ENCODE peak calls at places on chromosomes 7 and 10, in nine cellular contexts. One of them, this sample, is unnamed. For H3K4me1 and H3K9me2, the result is how much of the 10 kb centered on the place peaks cover.

GRCh38 chr10:77873558-77874380 is 52.8 kb downstream of the DLG5 start:
- DNase-seq in PC-3: peak
- DNase-seq in GM23338: no peak
- DNase-seq in GM23248: peak
- DNase-seq in hepatocyte: peak
- DNase-seq in HCT116: peak
- DNase-seq in SK-N-SH: no peak
- DNase-seq in MM.1S: no peak
- DNase-seq in OCI-LY7: peak
- DNase-seq in this sample: peak

GRCh38 chr7:135792334-135792733 is 43.7 kb upstream of the FAM180A start:
- DNase-seq in MM.1S: no peak
- DNase-seq in GM23338: no peak
- DNase-seq in OCI-LY7: no peak
- DNase-seq in GM23248: peak
- DNase-seq in HCT116: no peak
- DNase-seq in hepatocyte: no peak
- DNase-seq in SK-N-SH: no peak
- DNase-seq in PC-3: no peak
- DNase-seq in this sample: no peak

GRCh38 chr7:116776610-116777289 is 85.6 kb upstream of the CAPZA2 start:
- DNase-seq in PC-3: peak
- DNase-seq in hepatocyte: peak
- DNase-seq in MM.1S: no peak
- DNase-seq in GM23338: no peak
- DNase-seq in SK-N-SH: no peak
- DNase-seq in OCI-LY7: no peak
- DNase-seq in GM23248: peak
- DNase-seq in HCT116: peak
- DNase-seq in this sample: peak

GRCh38 chr7:6306471-6306870 is 34.0 kb upstream of the CYTH3 start:
- DNase-seq in PC-3: peak
- DNase-seq in HCT116: peak
- DNase-seq in GM23248: peak
- DNase-seq in GM23338: no peak
- DNase-seq in OCI-LY7: no peak
- DNase-seq in MM.1S: no peak
- DNase-seq in hepatocyte: no peak
- DNase-seq in SK-N-SH: no peak
- DNase-seq in this sample: peak

GRCh38 chr7:5564894-5565293 is 141.3 kb upstream of the TNRC18 start:
- DNase-seq in GM23338: peak
- DNase-seq in SK-N-SH: no peak
- DNase-seq in MM.1S: no peak
- DNase-seq in HCT116: no peak
- DNase-seq in OCI-LY7: no peak
- DNase-seq in PC-3: no peak
- DNase-seq in GM23248: peak
- DNase-seq in hepatocyte: no peak
- DNase-seq in this sample: no peak

GRCh38 chr10:89295597-89295996 is 6.2 kb upstream of the IFIT2 start:
- DNase-seq in GM23248: peak
- DNase-seq in MM.1S: peak
- DNase-seq in PC-3: no peak
- DNase-seq in GM23338: no peak
- DNase-seq in HCT116: no peak
- DNase-seq in SK-N-SH: no peak
- DNase-seq in hepatocyte: peak
- DNase-seq in OCI-LY7: no peak
- DNase-seq in this sample: peak

GRCh38 chr7:89001306-89001705 is 205.8 kb upstream of the TEX47 start:
- DNase-seq in HCT116: no peak
- DNase-seq in GM23338: no peak
- DNase-seq in MM.1S: no peak
- DNase-seq in PC-3: no peak
- DNase-seq in OCI-LY7: no peak
- DNase-seq in GM23248: no peak
- DNase-seq in hepatocyte: no peak
- DNase-seq in SK-N-SH: no peak
- DNase-seq in this sample: no peak

GRCh38 chr7:46741924-46742607 is 821.0 kb upstream of the IGFBP3 start:
- DNase-seq in GM23338: no peak
- DNase-seq in hepatocyte: no peak
- DNase-seq in GM23248: no peak
- DNase-seq in MM.1S: no peak
- DNase-seq in HCT116: no peak
- DNase-seq in OCI-LY7: no peak
- DNase-seq in PC-3: no peak
- DNase-seq in SK-N-SH: peak
- DNase-seq in this sample: no peak

GRCh38 chr10:102657984-102658724 is 13.9 kb downstream of the TRIM8 start:
- DNase-seq in GM23338: no peak
- DNase-seq in OCI-LY7: no peak
- DNase-seq in MM.1S: peak
- DNase-seq in HCT116: no peak
- DNase-seq in SK-N-SH: no peak
- DNase-seq in GM23248: no peak
- DNase-seq in PC-3: peak
- DNase-seq in hepatocyte: no peak
- DNase-seq in this sample: no peak

GRCh38 chr10:102656791-102657371 is 12.6 kb downstream of the TRIM8 start:
- DNase-seq in OCI-LY7: no peak
- DNase-seq in MM.1S: no peak
- DNase-seq in SK-N-SH: no peak
- DNase-seq in hepatocyte: no peak
- DNase-seq in GM23248: no peak
- DNase-seq in PC-3: no peak
- DNase-seq in HCT116: no peak
- DNase-seq in GM23338: no peak
- DNase-seq in this sample: no peak

GRCh38 chr10:102658802-102659201 is 14.5 kb downstream of the TRIM8 start:
- DNase-seq in hepatocyte: no peak
- DNase-seq in PC-3: no peak
- DNase-seq in OCI-LY7: no peak
- DNase-seq in MM.1S: no peak
- DNase-seq in HCT116: no peak
- DNase-seq in SK-N-SH: no peak
- DNase-seq in GM23248: no peak
- DNase-seq in GM23338: no peak
- DNase-seq in this sample: no peak

GRCh38 chr10:102656026-102656425 is 11.7 kb downstream of the TRIM8 start:
- DNase-seq in hepatocyte: no peak
- DNase-seq in SK-N-SH: no peak
- DNase-seq in MM.1S: peak
- DNase-seq in OCI-LY7: no peak
- DNase-seq in GM23248: no peak
- DNase-seq in HCT116: no peak
- DNase-seq in PC-3: no peak
- DNase-seq in GM23338: no peak
- DNase-seq in this sample: no peak

DNA sequence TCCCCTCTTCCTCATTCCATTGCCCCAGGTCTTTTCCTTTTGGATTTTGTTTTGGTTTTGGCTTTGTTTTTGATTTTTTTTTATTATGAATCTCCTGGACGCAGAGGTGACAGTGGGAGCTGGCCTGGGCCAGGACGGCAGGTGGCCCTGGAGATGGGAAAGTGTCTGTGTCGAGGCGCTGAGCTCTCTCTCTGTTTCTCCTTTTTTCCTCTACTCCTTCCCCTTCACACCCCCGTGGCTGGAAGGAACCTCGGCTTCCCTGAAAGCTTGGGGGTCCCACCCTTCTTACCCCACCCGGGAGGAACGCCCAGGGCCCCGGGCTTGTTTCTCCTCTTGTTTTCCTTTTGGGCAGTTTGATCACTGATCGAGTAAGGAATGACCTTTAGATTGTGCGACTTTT is 13.2 kb downstream of the TRIM8 start:
- DNase-seq in hepatocyte: no peak
- DNase-seq in SK-N-SH: no peak
- DNase-seq in GM23248: no peak
- DNase-seq in HCT116: no peak
- DNase-seq in PC-3: no peak
- DNase-seq in OCI-LY7: no peak
- DNase-seq in GM23338: no peak
- DNase-seq in MM.1S: no peak
- DNase-seq in this sample: no peak
- H3K4me1 ChIP-seq in hepatocyte: under half
- H3K4me1 ChIP-seq in SK-N-SH: under half
- H3K4me1 ChIP-seq in GM23248: under half
- H3K4me1 ChIP-seq in HCT116: under half
- H3K4me1 ChIP-seq in PC-3: under half
- H3K4me1 ChIP-seq in OCI-LY7: half or more
- H3K4me1 ChIP-seq in GM23338: under half
- H3K4me1 ChIP-seq in MM.1S: under half
- H3K4me1 ChIP-seq in this sample: under half

DNA sequence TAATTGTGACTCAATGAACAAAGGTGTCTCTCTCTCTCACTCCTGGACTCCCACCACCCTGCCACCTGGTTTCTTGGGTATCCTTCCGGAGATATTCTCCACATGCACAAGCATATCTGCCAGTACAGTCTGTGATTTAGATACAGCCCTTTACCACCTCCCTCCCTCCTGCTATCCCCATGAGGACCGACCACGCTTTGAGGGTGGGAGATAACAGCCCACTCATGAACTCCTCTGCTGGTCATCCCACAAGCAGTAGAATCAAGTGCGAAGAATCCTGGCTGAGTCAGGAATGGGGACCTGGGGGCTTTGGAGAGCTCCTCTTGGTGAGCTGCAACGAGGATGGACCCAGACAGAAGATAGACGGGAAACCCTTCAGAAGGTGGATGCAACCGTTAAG is 28.2 kb upstream of the MXI1 start:
- DNase-seq in PC-3: no peak
- DNase-seq in GM23338: no peak
- DNase-seq in HCT116: no peak
- DNase-seq in GM23248: no peak
- DNase-seq in hepatocyte: no peak
- DNase-seq in SK-N-SH: no peak
- DNase-seq in OCI-LY7: no peak
- DNase-seq in MM.1S: no peak
- DNase-seq in this sample: no peak
- H3K9me2 ChIP-seq in PC-3: under half
- H3K9me2 ChIP-seq in GM23338: under half
- H3K9me2 ChIP-seq in HCT116: under half
- H3K9me2 ChIP-seq in GM23248: under half
- H3K9me2 ChIP-seq in hepatocyte: under half
- H3K9me2 ChIP-seq in SK-N-SH: under half
- H3K9me2 ChIP-seq in OCI-LY7: under half
- H3K9me2 ChIP-seq in MM.1S: under half
- H3K9me2 ChIP-seq in this sample: under half

GRCh38 chr7:42494722-42495121 is 257.7 kb upstream of the GLI3 start:
- DNase-seq in GM23248: peak
- DNase-seq in OCI-LY7: no peak
- DNase-seq in HCT116: no peak
- DNase-seq in GM23338: no peak
- DNase-seq in PC-3: no peak
- DNase-seq in hepatocyte: no peak
- DNase-seq in MM.1S: no peak
- DNase-seq in SK-N-SH: no peak
- DNase-seq in this sample: no peak

GRCh38 chr7:42493436-42494198 is 256.6 kb upstream of the GLI3 start:
- DNase-seq in hepatocyte: peak
- DNase-seq in GM23338: peak
- DNase-seq in HCT116: no peak
- DNase-seq in GM23248: peak
- DNase-seq in MM.1S: no peak
- DNase-seq in OCI-LY7: no peak
- DNase-seq in PC-3: peak
- DNase-seq in SK-N-SH: peak
- DNase-seq in this sample: no peak

GRCh38 chr7:42494199-42494710 is 257.2 kb upstream of the GLI3 start:
- DNase-seq in SK-N-SH: no peak
- DNase-seq in HCT116: no peak
- DNase-seq in hepatocyte: no peak
- DNase-seq in GM23248: no peak
- DNase-seq in GM23338: no peak
- DNase-seq in PC-3: no peak
- DNase-seq in OCI-LY7: no peak
- DNase-seq in MM.1S: no peak
- DNase-seq in this sample: no peak

GRCh38 chr7:42492895-42493294 is 255.9 kb upstream of the GLI3 start:
- DNase-seq in hepatocyte: no peak
- DNase-seq in GM23338: no peak
- DNase-seq in OCI-LY7: no peak
- DNase-seq in PC-3: no peak
- DNase-seq in GM23248: peak
- DNase-seq in SK-N-SH: no peak
- DNase-seq in MM.1S: no peak
- DNase-seq in HCT116: no peak
- DNase-seq in this sample: no peak

GRCh38 chr7:42495251-42495650 is 258.2 kb upstream of the GLI3 start:
- DNase-seq in GM23248: peak
- DNase-seq in SK-N-SH: no peak
- DNase-seq in PC-3: peak
- DNase-seq in MM.1S: no peak
- DNase-seq in GM23338: no peak
- DNase-seq in HCT116: no peak
- DNase-seq in OCI-LY7: no peak
- DNase-seq in hepatocyte: no peak
- DNase-seq in this sample: no peak
- H3K4me1 ChIP-seq in GM23248: under half
- H3K4me1 ChIP-seq in SK-N-SH: under half
- H3K4me1 ChIP-seq in PC-3: under half
- H3K4me1 ChIP-seq in MM.1S: under half
- H3K4me1 ChIP-seq in GM23338: under half
- H3K4me1 ChIP-seq in HCT116: under half
- H3K4me1 ChIP-seq in OCI-LY7: under half
- H3K4me1 ChIP-seq in hepatocyte: under half
- H3K4me1 ChIP-seq in this sample: under half

GRCh38 chr10:68242051-68242450 is 10.1 kb upstream of the ATOH7 start:
- DNase-seq in hepatocyte: no peak
- DNase-seq in MM.1S: no peak
- DNase-seq in SK-N-SH: no peak
- DNase-seq in GM23248: peak
- DNase-seq in HCT116: no peak
- DNase-seq in PC-3: no peak
- DNase-seq in GM23338: no peak
- DNase-seq in OCI-LY7: no peak
- DNase-seq in this sample: no peak

GRCh38 chr10:68237173-68237572 is 5.3 kb upstream of the ATOH7 start:
- DNase-seq in PC-3: no peak
- DNase-seq in GM23248: no peak
- DNase-seq in SK-N-SH: no peak
- DNase-seq in HCT116: no peak
- DNase-seq in MM.1S: no peak
- DNase-seq in hepatocyte: no peak
- DNase-seq in GM23338: no peak
- DNase-seq in OCI-LY7: no peak
- DNase-seq in this sample: no peak

GRCh38 chr10:68238371-68238770 is 6.5 kb upstream of the ATOH7 start:
- DNase-seq in MM.1S: no peak
- DNase-seq in HCT116: no peak
- DNase-seq in OCI-LY7: no peak
- DNase-seq in GM23248: no peak
- DNase-seq in PC-3: no peak
- DNase-seq in GM23338: no peak
- DNase-seq in hepatocyte: no peak
- DNase-seq in SK-N-SH: no peak
- DNase-seq in this sample: no peak

GRCh38 chr10:68239069-68239468 is 7.2 kb upstream of the ATOH7 start:
- DNase-seq in OCI-LY7: no peak
- DNase-seq in GM23248: no peak
- DNase-seq in PC-3: no peak
- DNase-seq in SK-N-SH: no peak
- DNase-seq in hepatocyte: no peak
- DNase-seq in HCT116: no peak
- DNase-seq in MM.1S: no peak
- DNase-seq in GM23338: no peak
- DNase-seq in this sample: no peak

DNA sequence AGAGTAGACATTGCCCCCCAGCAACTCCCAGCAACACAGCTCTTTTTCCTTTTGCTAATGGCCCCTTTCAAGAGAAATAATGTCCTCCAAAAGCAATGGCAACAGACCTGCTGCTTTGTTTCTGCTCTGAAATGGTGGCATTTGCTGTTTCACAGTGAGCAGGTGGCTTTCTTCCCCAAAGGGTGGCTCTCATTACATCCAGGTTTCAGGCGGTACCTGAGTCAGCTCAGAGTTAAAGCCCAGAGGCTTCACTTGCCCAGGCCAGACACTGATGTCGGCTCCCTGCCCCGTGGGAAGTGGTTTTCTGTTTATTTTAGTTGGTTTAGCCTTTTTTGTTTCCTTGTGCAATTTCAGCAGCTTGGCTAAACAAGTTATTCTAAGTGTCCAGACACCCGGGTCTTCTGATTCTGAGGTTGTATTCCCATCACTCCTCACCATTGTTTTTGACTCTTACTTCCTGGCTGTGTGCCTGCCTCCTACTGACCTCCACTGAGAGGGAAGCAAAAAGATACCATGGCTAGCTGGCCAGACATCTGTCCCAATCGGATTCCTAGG is 7.8 kb upstream of the ATOH7 start:
- DNase-seq in MM.1S: peak
- DNase-seq in hepatocyte: no peak
- DNase-seq in PC-3: no peak
- DNase-seq in GM23338: no peak
- DNase-seq in SK-N-SH: no peak
- DNase-seq in OCI-LY7: no peak
- DNase-seq in GM23248: no peak
- DNase-seq in HCT116: no peak
- DNase-seq in this sample: no peak
- H3K9me2 ChIP-seq in MM.1S: under half
- H3K9me2 ChIP-seq in hepatocyte: under half
- H3K9me2 ChIP-seq in PC-3: under half
- H3K9me2 ChIP-seq in GM23338: under half
- H3K9me2 ChIP-seq in SK-N-SH: under half
- H3K9me2 ChIP-seq in OCI-LY7: under half
- H3K9me2 ChIP-seq in GM23248: under half
- H3K9me2 ChIP-seq in HCT116: under half
- H3K9me2 ChIP-seq in this sample: under half

This sample was measured in PC-9.